ENCODE peak calls at places on chromosomes 1 and 21, in eight cellular contexts. O is fibroblast of the aortic adventitia; X is WTC11; S is NCI-H1105; C is dorsolateral prefrontal cortex; E is activated effector memory CD4-positive, alpha-beta T cell treated with anti-CD3 and anti-CD28 coated beads, Interleukin-2, amount 50 U/mL, for 16 hours; M is CD8-positive, alpha-beta T cell; A is HTR-8/SVneo. H is an unnamed sample.

GRCh38 chr1:71086331-71086730 is 5.5 kb upstream of the ZRANB2 start:
- DNase-seq in E (no peak), C (no peak), A (no peak), X (no peak), S (no peak), O (peak; percentile 41), M (no peak), H (no peak)

GRCh38 chr1:46406881-46407608 is 12.9 kb downstream of the FAAH start:
- DNase-seq in X (no peak), O (no peak), S (no peak), M (no peak), E (no peak), A (no peak), C (no peak), H (no peak)

GRCh38 chr1:180181048-180181447 is 26.4 kb downstream of the QSOX1 start:
- DNase-seq in S (peak; percentile 7), O (peak; percentile 20), X (peak; percentile 44), A (no peak), C (no peak), M (no peak), E (no peak), H (no peak)

GRCh38 chr1:177969825-177970371 is at the start of gene SEC16B:
- DNase-seq in X (no peak), A (no peak), C (no peak), O (no peak), S (no peak), M (no peak), E (no peak), H (no peak)

GRCh38 chr1:99533909-99534907 is 111.7 kb upstream of the PALMD start:
- DNase-seq in M (no peak), X (no peak), S (no peak), E (no peak), C (no peak), A (no peak), O (no peak), H (no peak)

GRCh38 chr1:80047791-80048190 is 1041.3 kb upstream of the ADGRL4 start:
- DNase-seq in O (peak; percentile 9), A (no peak), X (no peak), S (no peak), C (no peak), E (no peak), M (no peak), H (no peak)

GRCh38 chr1:178541829-178542553 is 29.1 kb downstream of the TEX35 start:
- DNase-seq in S (no peak), O (peak; percentile 20), C (no peak), M (peak; percentile 31), E (peak; percentile 78), X (peak; percentile 45), A (peak; percentile 45), H (peak; percentile 38)

GRCh38 chr1:231748744-231749143 is 122.2 kb downstream of the DISC1 start:
- DNase-seq in O (peak; percentile 27), S (no peak), C (no peak), E (no peak), M (no peak), A (no peak), X (no peak), H (no peak)

GRCh38 chr1:239434181-239434580 is 47.8 kb downstream of the CHRM3 start:
- DNase-seq in S (no peak), O (no peak), C (no peak), M (no peak), X (no peak), E (no peak), A (no peak), H (no peak)

GRCh38 chr1:173301507-173301906 is 94.4 kb upstream of the TNFSF4 start:
- DNase-seq in S (no peak), E (no peak), O (no peak), X (no peak), C (no peak), M (no peak), A (no peak), H (no peak)

GRCh38 chr1:62361426-62361825 is 42.2 kb upstream of the KANK4 start:
- DNase-seq in C (no peak), O (no peak), E (no peak), X (no peak), A (no peak), S (no peak), M (no peak), H (no peak)

GRCh38 chr1:201261771-201262547 is 21.3 kb upstream of the PKP1 start:
- DNase-seq in C (no peak), S (no peak), A (no peak), X (no peak), M (no peak), E (no peak), O (no peak), H (no peak)

GRCh38 chr1:58233753-58234152 is 312.8 kb downstream of the OMA1 start:
- DNase-seq in E (no peak), M (no peak), A (no peak), O (no peak), X (no peak), C (no peak), S (no peak), H (no peak)

GRCh38 chr1:204335533-204335932 is 24.2 kb downstream of the PLEKHA6 start:
- DNase-seq in S (no peak), C (no peak), A (no peak), E (no peak), O (no peak), X (no peak), M (no peak), H (no peak)

GRCh38 chr1:117892512-117892911 is 36.9 kb downstream of the GDAP2 start:
- DNase-seq in C (no peak), X (no peak), E (no peak), A (no peak), O (no peak), S (no peak), M (no peak), H (no peak)

GRCh38 chr1:206715120-206715519 is 30.4 kb downstream of the MAPKAPK2 start:
- DNase-seq in A (no peak), O (no peak), C (no peak), S (no peak), E (peak; percentile 55), X (no peak), M (no peak), H (no peak)

GRCh38 chr21:42612390-42612789 is 41.0 kb upstream of the PDE9A start:
- DNase-seq in A (no peak), E (no peak), M (no peak), S (no peak), O (no peak), X (no peak), C (no peak), H (no peak)

GRCh38 chr1:113982955-113983742 is 3.9 kb downstream of the OLFML3 start:
- DNase-seq in O (no peak), C (no peak), M (no peak), S (no peak), E (no peak), A (no peak), X (no peak), H (no peak)

GRCh38 chr1:173467426-173467825 is 9.7 kb upstream of the PRDX6 start:
- DNase-seq in X (no peak), O (peak; percentile 14), M (no peak), E (no peak), C (no peak), S (no peak), A (no peak), H (no peak)

GRCh38 chr1:187044393-187044792 is 215.6 kb downstream of the PLA2G4A start:
- DNase-seq in C (no peak), A (no peak), S (no peak), X (no peak), E (no peak), O (no peak), M (no peak), H (no peak)

GRCh38 chr1:54798769-54799641 is 2.1 kb downstream of the TTC22 start:
- DNase-seq in A (no peak), E (peak; percentile 74), C (no peak), M (no peak), X (no peak), S (no peak), O (peak; percentile 43), H (no peak)

GRCh38 chr1:118981436-118981835 is 6.7 kb downstream of the TBX15 start:
- DNase-seq in A (no peak), X (no peak), O (no peak), M (no peak), S (no peak), E (no peak), C (no peak), H (no peak)

GRCh38 chr1:51768971-51769601 is 109.4 kb downstream of the NRDC start:
- DNase-seq in S (peak; percentile 9), E (no peak), C (no peak), O (peak; percentile 85), M (no peak), X (no peak), A (peak; percentile 49), H (peak; percentile 50)

GRCh38 chr1:26483980-26484379 is 11.7 kb downstream of the HMGN2 start:
- DNase-seq in M (no peak), S (no peak), C (no peak), E (no peak), X (no peak), O (peak; percentile 51), A (no peak), H (no peak)

GRCh38 chr1:11341881-11342552 is 69.0 kb downstream of the UBIAD1 start:
- DNase-seq in O (no peak), M (no peak), X (no peak), A (no peak), E (no peak), S (no peak), C (peak; percentile 63), H (no peak)

GRCh38 chr1:17591814-17592430 is 52.4 kb downstream of the ARHGEF10L start:
- DNase-seq in O (no peak), E (no peak), S (no peak), X (no peak), M (no peak), A (no peak), C (no peak), H (no peak)

GRCh38 chr1:149888999-149889289 is 10.4 kb upstream of the BOLA1 start:
- DNase-seq in S (no peak), A (no peak), M (no peak), E (no peak), X (no peak), C (no peak), O (peak; percentile 63), H (peak; percentile 48)

GRCh38 chr1:108199231-108199657 is 899 bp downstream of the SLC25A24 start:
- DNase-seq in O (peak; percentile 55), S (peak; percentile 4), C (no peak), X (no peak), M (no peak), E (no peak), A (peak; percentile 43), H (peak; percentile 68)

GRCh38 chr21:42836767-42837301 is 42.5 kb downstream of the WDR4 start:
- DNase-seq in C (no peak), M (no peak), X (no peak), S (no peak), O (no peak), A (no peak), E (peak; percentile 61), H (no peak)

GRCh38 chr1:223519116-223519515 is 125.9 kb downstream of the CCDC185 start:
- DNase-seq in O (no peak), C (no peak), S (no peak), X (no peak), M (no peak), A (no peak), E (no peak), H (no peak)